ENCODE peak calls at places on chromosomes 7 and 10, in ten cellular contexts. K is naive thymus-derived CD8-positive, alpha-beta T cell; R is cerebellar cortex; C is stimulated activated CD8-positive, alpha-beta memory T cell treated with anti-CD3 and anti-CD28 coated beads, Interleukin-7, amount 100 ng/mL, for 1 hour; X is IMR-90; V is T-helper 9 cell; F is NCI-H1417; N is caudate nucleus; P is cardiac fibroblast; D is activated CD4-positive, alpha-beta T cell treated with anti-CD3 and anti-CD28 coated beads, Interleukin-2, amount 50 U/mL, for 48 hours. G is an unnamed sample.

GRCh38 chr10:110857265-110858158 is 14.2 kb upstream of the PDCD4 start:
- DNase-seq in K (no peak), C (no peak), N (no peak), V (no peak), D (peak; percentile 38), P (peak; percentile 67), X (peak; percentile 84), R (no peak), F (peak; percentile 50), G (peak; percentile 96)

GRCh38 chr7:112255388-112255720 is 48.9 kb downstream of the ZNF277 start:
- DNase-seq in P (no peak), K (no peak), F (no peak), X (no peak), V (no peak), N (no peak), D (no peak), C (no peak), R (no peak), G (no peak)

GRCh38 chr10:124072106-124072505 is 21.3 kb downstream of the CHST15 start:
- DNase-seq in F (no peak), D (no peak), R (no peak), C (no peak), X (no peak), N (no peak), P (no peak), K (no peak), V (no peak), G (no peak)

GRCh38 chr7:351256-351655 is 61.3 kb downstream of the FOXL3 start:
- DNase-seq in V (peak; percentile 49), R (no peak), F (no peak), X (no peak), N (no peak), C (no peak), D (peak; percentile 65), K (peak; percentile 62), P (no peak), G (no peak)

GRCh38 chr7:37765872-37766525 is 82.4 kb upstream of the NME8 start:
- DNase-seq in N (no peak), C (no peak), P (no peak), X (no peak), K (no peak), D (no peak), V (no peak), F (no peak), R (no peak), G (no peak)

GRCh38 chr10:113819989-113820388 is 33.9 kb downstream of the DCLRE1A start:
- DNase-seq in X (no peak), C (no peak), K (no peak), F (no peak), D (no peak), V (no peak), N (no peak), P (no peak), R (no peak), G (no peak)

GRCh38 chr10:28445511-28445910 is 87.4 kb upstream of the WAC start:
- DNase-seq in V (no peak), D (no peak), N (no peak), C (no peak), P (no peak), F (no peak), R (no peak), X (no peak), K (no peak), G (no peak)

GRCh38 chr10:44994752-44995530 is 5.8 kb upstream of the ZNF22 start:
- DNase-seq in C (no peak), D (no peak), X (no peak), F (no peak), N (no peak), K (no peak), P (no peak), V (no peak), R (no peak), G (no peak)

GRCh38 chr7:79180533-79180932 is 272.9 kb downstream of the MAGI2 start:
- DNase-seq in C (no peak), R (no peak), N (no peak), X (no peak), V (no peak), K (no peak), P (no peak), F (no peak), D (no peak), G (no peak)

GRCh38 chr7:15524077-15524476 is 37.7 kb downstream of the AGMO start:
- DNase-seq in X (no peak), V (no peak), K (no peak), C (no peak), P (no peak), N (no peak), R (no peak), D (no peak), F (no peak), G (no peak)

GRCh38 chr10:641149-642010 is 48.1 kb downstream of the DIP2C start:
- DNase-seq in V (no peak), N (no peak), D (no peak), K (no peak), C (no peak), F (no peak), P (no peak), X (no peak), R (no peak), G (no peak)

GRCh38 chr7:36115448-36116321 is 37.4 kb upstream of the EEPD1 start:
- DNase-seq in R (no peak), K (no peak), P (peak; percentile 93), X (peak; percentile 97), D (peak; percentile 94), V (peak; percentile 14), C (no peak), N (peak; percentile 20), F (no peak), G (peak; percentile 92)

GRCh38 chr7:157690833-157691382 is 354.1 kb downstream of the DNAJB6 start:
- DNase-seq in F (peak; percentile 96), D (no peak), R (peak; percentile 10), V (no peak), P (peak; percentile 79), X (no peak), N (no peak), K (no peak), C (no peak), G (peak; percentile 31)

GRCh38 chr10:96038476-96039387 is 4.7 kb upstream of the CCNJ start:
- DNase-seq in D (no peak), V (no peak), F (peak; percentile 23), R (no peak), X (no peak), N (no peak), K (no peak), C (no peak), P (no peak), G (no peak)

GRCh38 chr7:30201921-30202320 is 67.1 kb downstream of the MTURN start:
- DNase-seq in F (no peak), R (peak; percentile 10), V (no peak), D (no peak), P (no peak), K (no peak), C (no peak), X (no peak), N (no peak), G (no peak)

GRCh38 chr10:124015991-124016390 is 77.4 kb downstream of the CHST15 start:
- DNase-seq in V (no peak), X (no peak), F (no peak), R (no peak), N (no peak), D (no peak), P (no peak), K (no peak), C (no peak), G (no peak)

GRCh38 chr10:119375574-119376265 is 166.8 kb downstream of the RGS10 start:
- DNase-seq in N (no peak), P (peak; percentile 53), R (no peak), X (peak; percentile 78), C (no peak), F (no peak), D (no peak), V (no peak), K (no peak), G (peak; percentile 93)

GRCh38 chr7:138898255-138898654 is 82.9 kb downstream of the KIAA1549 start:
- DNase-seq in D (peak; percentile 20), X (no peak), F (no peak), P (no peak), C (no peak), V (no peak), R (no peak), N (no peak), K (no peak), G (no peak)

GRCh38 chr10:116849271-116850057 is at the start of gene ENO4:
- DNase-seq in F (peak; percentile 96), P (peak; percentile 79), X (peak; percentile 73), D (peak; percentile 13), C (no peak), K (no peak), V (no peak), R (peak; percentile 90), N (peak; percentile 67), G (peak; percentile 82)

GRCh38 chr10:11610151-11610854 is 1.1 kb downstream of the USP6NL start:
- DNase-seq in N (no peak), V (no peak), P (no peak), D (no peak), K (no peak), F (peak; percentile 18), R (no peak), X (no peak), C (no peak), G (no peak)

GRCh38 chr7:149334219-149334618 is 72.2 kb downstream of the ZNF783 start:
- DNase-seq in R (no peak), V (no peak), F (no peak), D (no peak), N (no peak), C (no peak), K (no peak), X (no peak), P (no peak), G (no peak)

GRCh38 chr7:50812109-50812508 is 29.4 kb upstream of the GRB10 start:
- DNase-seq in V (no peak), R (no peak), C (no peak), X (no peak), D (no peak), N (no peak), P (no peak), F (no peak), K (no peak), G (no peak)

GRCh38 chr10:22625511-22626288 is 88.7 kb downstream of the PIP4K2A start:
- DNase-seq in N (no peak), C (no peak), P (no peak), F (no peak), X (no peak), K (no peak), R (no peak), D (no peak), V (no peak), G (no peak)

GRCh38 chr10:47111329-47111862 is 188.6 kb upstream of the GDF10 start:
- DNase-seq in R (no peak), K (no peak), X (no peak), N (no peak), C (no peak), P (no peak), D (no peak), V (no peak), F (no peak), G (no peak)

GRCh38 chr10:32372000-32372875 is 25.3 kb upstream of the EPC1 start:
- DNase-seq in N (no peak), C (no peak), P (no peak), R (no peak), V (no peak), X (no peak), D (no peak), K (no peak), F (no peak), G (no peak)

GRCh38 chr10:119003572-119004289 is 25.8 kb upstream of the NANOS1 start:
- DNase-seq in P (no peak), X (no peak), C (no peak), V (no peak), K (no peak), N (no peak), R (no peak), F (no peak), D (no peak), G (no peak)

GRCh38 chr10:87590705-87591588 is 68.7 kb upstream of the PAPSS2 start:
- DNase-seq in D (no peak), N (no peak), R (no peak), V (no peak), F (no peak), P (no peak), C (no peak), K (no peak), X (peak; percentile 84), G (no peak)

GRCh38 chr10:117277675-117278074 is 36.8 kb downstream of the SLC18A2 start:
- DNase-seq in C (no peak), F (no peak), P (no peak), K (no peak), V (no peak), R (no peak), D (no peak), X (no peak), N (no peak), G (no peak)

G was measured in fibroblast of villous mesenchyme.